ENCODE peak calls at places on chromosomes 5 and 9, in seven cellular contexts. D, Y, I, A, L, N and O are unnamed samples.

GRCh38 chr9:132697230-132697629 is 27.0 kb downstream of the GTF3C4 start:
- DNase-seq in A (no peak), N (no peak), D (no peak), Y (no peak), L (no peak), I (no peak), O (no peak)

GRCh38 chr9:128913048-128913900 is 7.5 kb upstream of the PHYHD1 start:
- DNase-seq in A (no peak), L (no peak), D (no peak), Y (no peak), N (no peak), I (no peak), O (no peak)

GRCh38 chr9:106962105-106962504 is 99.1 kb downstream of the ZNF462 start:
- DNase-seq in L (no peak), Y (no peak), N (no peak), A (no peak), D (no peak), I (no peak), O (no peak)

GRCh38 chr9:87515588-87516221 is 18.0 kb downstream of the DAPK1 start:
- DNase-seq in A (no peak), D (no peak), L (no peak), N (no peak), Y (no peak), I (no peak), O (no peak)

GRCh38 chr9:113398796-113399195 is 2.3 kb downstream of the ALAD start:
- DNase-seq in Y (no peak), N (no peak), D (no peak), A (no peak), I (no peak), L (no peak), O (no peak)

GRCh38 chr9:129624947-129625346 is 1.0 kb upstream of the NTMT1 start:
- DNase-seq in D (no peak), N (peak; percentile 35), Y (no peak), L (no peak), I (no peak), A (no peak), O (no peak)

GRCh38 chr9:34501889-34502425 is 20.8 kb downstream of the ENHO start:
- DNase-seq in I (no peak), Y (no peak), L (no peak), N (no peak), D (peak; percentile 89), A (no peak), O (peak; percentile 32)

GRCh38 chr5:10691826-10692785 is 68.9 kb downstream of the DAP start:
- DNase-seq in A (no peak), I (no peak), Y (no peak), L (no peak), D (no peak), N (no peak), O (no peak)

GRCh38 chr5:174317261-174317894 is 271.9 kb downstream of the NSG2 start:
- DNase-seq in D (peak; percentile 55), L (peak; percentile 82), N (no peak), A (no peak), I (peak; percentile 53), Y (no peak), O (no peak)

GRCh38 chr9:69420611-69421270 is 95.7 kb downstream of the ENTREP1 start:
- DNase-seq in Y (no peak), L (no peak), D (no peak), I (no peak), N (no peak), A (no peak), O (no peak)

GRCh38 chr9:90921104-90921503 is 119.5 kb downstream of the SYK start:
- DNase-seq in A (no peak), N (no peak), L (no peak), Y (no peak), D (peak; percentile 95), I (peak; percentile 78), O (peak; percentile 42)

GRCh38 chr9:117720555-117720954 is 16.4 kb downstream of the TLR4 start:
- DNase-seq in D (peak; percentile 63), N (no peak), L (no peak), Y (no peak), A (no peak), I (peak; percentile 23), O (no peak)

GRCh38 chr5:112738180-112738560 is 485 bp downstream of the APC start:
- DNase-seq in I (no peak), N (no peak), L (no peak), D (no peak), Y (no peak), A (no peak), O (no peak)

GRCh38 chr9:37425298-37425752 is 2.8 kb downstream of the GRHPR start:
- DNase-seq in A (no peak), L (peak; percentile 76), I (peak; percentile 91), D (no peak), Y (no peak), N (no peak), O (no peak)

GRCh38 chr5:128493657-128494329 is 44.3 kb downstream of the FBN2 start:
- DNase-seq in I (no peak), N (no peak), A (no peak), L (no peak), D (no peak), Y (no peak), O (no peak)

GRCh38 chr9:135864447-135865049 is 42.8 kb downstream of the CAMSAP1 start:
- DNase-seq in A (peak; percentile 77), I (peak; percentile 66), D (no peak), N (peak; percentile 32), Y (no peak), L (peak; percentile 87), O (peak; percentile 54)

GRCh38 chr9:117232991-117233390 is 181.9 kb downstream of the ASTN2 start:
- DNase-seq in Y (no peak), I (no peak), L (no peak), D (no peak), N (no peak), A (no peak), O (no peak)

GRCh38 chr9:38422555-38423245 is 1.6 kb downstream of the IGFBPL1 start:
- DNase-seq in N (no peak), A (no peak), Y (no peak), I (no peak), L (no peak), D (peak; percentile 20), O (no peak)

GRCh38 chr9:81559741-81560140 is 129.6 kb downstream of the TLE1 start:
- DNase-seq in I (no peak), L (no peak), Y (no peak), N (no peak), A (no peak), D (no peak), O (no peak)

GRCh38 chr5:26833596-26833995 is 204.8 kb downstream of the CDH9 start:
- DNase-seq in N (no peak), D (no peak), L (no peak), Y (no peak), A (no peak), I (no peak), O (no peak)

GRCh38 chr5:39437469-39437868 is 12.7 kb upstream of the DAB2 start:
- DNase-seq in A (no peak), I (no peak), L (no peak), D (no peak), Y (no peak), N (no peak), O (no peak)

GRCh38 chr5:125409101-125409495 is 662.7 kb upstream of the ZNF608 start:
- DNase-seq in L (no peak), I (no peak), Y (no peak), A (no peak), N (no peak), D (no peak), O (no peak)

GRCh38 chr5:178368716-178369300 is 136.2 kb upstream of the PHYKPL start:
- DNase-seq in A (no peak), L (no peak), D (no peak), Y (no peak), N (no peak), I (no peak), O (no peak)

GRCh38 chr9:83012578-83013260 is 50.2 kb downstream of the RASEF start:
- DNase-seq in Y (no peak), D (no peak), N (no peak), A (no peak), L (no peak), I (no peak), O (no peak)

GRCh38 chr5:64207978-64208377 is 42.3 kb downstream of the RNF180 start:
- DNase-seq in I (no peak), L (no peak), Y (no peak), A (no peak), D (no peak), N (no peak), O (no peak)

GRCh38 chr5:144429905-144430304 is 259.2 kb downstream of the KCTD16 start:
- DNase-seq in I (no peak), Y (no peak), L (no peak), N (no peak), D (no peak), A (no peak), O (no peak)

GRCh38 chr5:78320461-78320860 is 26.0 kb upstream of the AP3B1 start:
- DNase-seq in D (no peak), I (no peak), Y (no peak), L (no peak), N (no peak), A (no peak), O (no peak)